ENCODE peak calls at places on chromosomes 4 and X, in seven cellular contexts. One of them, this sample, is unnamed.
A peak's percentile ranks its signal among the peaks of the same experiment; 100 is the strongest.

GRCh38 chr4:53004497-53005148 is 142.5 kb downstream of the RASL11B start:
- DNase-seq in Peyer's patch: no peak
- DNase-seq in HCEC 1CT: no peak
- DNase-seq in NCI-H774: no peak
- DNase-seq in left ventricle myocardium superior: no peak
- DNase-seq in cardiac muscle cell: no peak
- DNase-seq in Calu3: no peak
- DNase-seq in this sample: no peak

GRCh38 chr4:185730387-185730786 is 81.6 kb downstream of the SORBS2 start:
- DNase-seq in Peyer's patch: no peak
- DNase-seq in HCEC 1CT: no peak
- DNase-seq in NCI-H774: no peak
- DNase-seq in left ventricle myocardium superior: no peak
- DNase-seq in cardiac muscle cell: peak; percentile 48
- DNase-seq in Calu3: no peak
- DNase-seq in this sample: no peak

GRCh38 chrX:123588723-123589122 is 144.1 kb downstream of the THOC2 start:
- DNase-seq in Peyer's patch: no peak
- DNase-seq in HCEC 1CT: no peak
- DNase-seq in NCI-H774: no peak
- DNase-seq in left ventricle myocardium superior: no peak
- DNase-seq in cardiac muscle cell: no peak
- DNase-seq in Calu3: no peak
- DNase-seq in this sample: no peak

GRCh38 chrX:140425712-140426395 is 79.0 kb downstream of the SOX3 start:
- DNase-seq in Peyer's patch: no peak
- DNase-seq in HCEC 1CT: no peak
- DNase-seq in NCI-H774: no peak
- DNase-seq in left ventricle myocardium superior: no peak
- DNase-seq in cardiac muscle cell: no peak
- DNase-seq in Calu3: no peak
- DNase-seq in this sample: no peak

GRCh38 chr4:43339435-43339834 is 446.9 kb downstream of the GRXCR1 start:
- DNase-seq in Peyer's patch: no peak
- DNase-seq in HCEC 1CT: peak; percentile 37
- DNase-seq in NCI-H774: no peak
- DNase-seq in left ventricle myocardium superior: no peak
- DNase-seq in cardiac muscle cell: no peak
- DNase-seq in Calu3: no peak
- DNase-seq in this sample: peak; percentile 49

GRCh38 chrX:78574306-78574705 is 84.8 kb downstream of the RTL3 start:
- DNase-seq in Peyer's patch: no peak
- DNase-seq in HCEC 1CT: no peak
- DNase-seq in NCI-H774: no peak
- DNase-seq in left ventricle myocardium superior: no peak
- DNase-seq in cardiac muscle cell: no peak
- DNase-seq in Calu3: no peak
- DNase-seq in this sample: no peak

GRCh38 chr4:30808266-30808665 is 88.1 kb downstream of the PCDH7 start:
- DNase-seq in Peyer's patch: no peak
- DNase-seq in HCEC 1CT: no peak
- DNase-seq in NCI-H774: no peak
- DNase-seq in left ventricle myocardium superior: no peak
- DNase-seq in cardiac muscle cell: no peak
- DNase-seq in Calu3: no peak
- DNase-seq in this sample: no peak

GRCh38 chr4:186291256-186291890 is 25.4 kb downstream of the F11 start:
- DNase-seq in Peyer's patch: no peak
- DNase-seq in HCEC 1CT: no peak
- DNase-seq in NCI-H774: no peak
- DNase-seq in left ventricle myocardium superior: no peak
- DNase-seq in cardiac muscle cell: no peak
- DNase-seq in Calu3: no peak
- DNase-seq in this sample: no peak

GRCh38 chrX:108353452-108353851 is 84.8 kb downstream of the COL4A6 start:
- DNase-seq in Peyer's patch: no peak
- DNase-seq in HCEC 1CT: no peak
- DNase-seq in NCI-H774: no peak
- DNase-seq in left ventricle myocardium superior: no peak
- DNase-seq in cardiac muscle cell: no peak
- DNase-seq in Calu3: no peak
- DNase-seq in this sample: no peak

GRCh38 chr4:128451270-128451905 is 163.8 kb upstream of the PGRMC2 start:
- DNase-seq in Peyer's patch: no peak
- DNase-seq in HCEC 1CT: no peak
- DNase-seq in NCI-H774: no peak
- DNase-seq in left ventricle myocardium superior: no peak
- DNase-seq in cardiac muscle cell: no peak
- DNase-seq in Calu3: no peak
- DNase-seq in this sample: no peak

GRCh38 chr4:173311368-173311767 is 22.8 kb downstream of the HMGB2 start:
- DNase-seq in Peyer's patch: no peak
- DNase-seq in HCEC 1CT: no peak
- DNase-seq in NCI-H774: no peak
- DNase-seq in left ventricle myocardium superior: no peak
- DNase-seq in cardiac muscle cell: no peak
- DNase-seq in Calu3: no peak
- DNase-seq in this sample: no peak

GRCh38 chr4:76800902-76801301 is 97.0 kb downstream of the SOWAHB start:
- DNase-seq in Peyer's patch: no peak
- DNase-seq in HCEC 1CT: no peak
- DNase-seq in NCI-H774: no peak
- DNase-seq in left ventricle myocardium superior: no peak
- DNase-seq in cardiac muscle cell: no peak
- DNase-seq in Calu3: no peak
- DNase-seq in this sample: no peak

GRCh38 chr4:166996216-166996615 is 238.1 kb downstream of the SPOCK3 start:
- DNase-seq in Peyer's patch: no peak
- DNase-seq in HCEC 1CT: no peak
- DNase-seq in NCI-H774: no peak
- DNase-seq in left ventricle myocardium superior: no peak
- DNase-seq in cardiac muscle cell: no peak
- DNase-seq in Calu3: no peak
- DNase-seq in this sample: no peak

GRCh38 chr4:137819964-137820383 is 287.7 kb upstream of the PCDH18 start:
- DNase-seq in Peyer's patch: no peak
- DNase-seq in HCEC 1CT: peak; percentile 53
- DNase-seq in NCI-H774: no peak
- DNase-seq in left ventricle myocardium superior: no peak
- DNase-seq in cardiac muscle cell: peak; percentile 62
- DNase-seq in Calu3: peak; percentile 32
- DNase-seq in this sample: peak; percentile 21

GRCh38 chrX:29082558-29082957 is 495.3 kb downstream of the IL1RAPL1 start:
- DNase-seq in Peyer's patch: no peak
- DNase-seq in HCEC 1CT: no peak
- DNase-seq in NCI-H774: no peak
- DNase-seq in left ventricle myocardium superior: no peak
- DNase-seq in cardiac muscle cell: no peak
- DNase-seq in Calu3: no peak
- DNase-seq in this sample: no peak

GRCh38 chrX:125826080-125826479 is 340.0 kb downstream of the DCAF12L2 start:
- DNase-seq in Peyer's patch: no peak
- DNase-seq in HCEC 1CT: no peak
- DNase-seq in NCI-H774: no peak
- DNase-seq in left ventricle myocardium superior: no peak
- DNase-seq in cardiac muscle cell: no peak
- DNase-seq in Calu3: no peak
- DNase-seq in this sample: no peak

This sample was measured in keratinocyte.